ENCODE peak calls at places on chromosome 15, in four cellular contexts. One of them, this sample, is unnamed.

GRCh38 chr15:39997031-39997430 is 42.0 kb downstream of the SRP14 start:
- DNase-seq in A549: no peak
- DNase-seq in fibroblast of pulmonary artery: no peak
- DNase-seq in left lung: no peak
- DNase-seq in this sample: peak

GRCh38 chr15:86877171-86877631 is 797.5 kb downstream of the AGBL1 start:
- DNase-seq in A549: no peak
- DNase-seq in fibroblast of pulmonary artery: no peak
- DNase-seq in left lung: no peak
- DNase-seq in this sample: no peak

GRCh38 chr15:78879517-78880241 is 7.0 kb downstream of the MORF4L1 start:
- DNase-seq in A549: no peak
- DNase-seq in fibroblast of pulmonary artery: no peak
- DNase-seq in left lung: no peak
- DNase-seq in this sample: peak

GRCh38 chr15:30885814-30886213 is 17.9 kb upstream of the FAN1 start:
- DNase-seq in A549: no peak
- DNase-seq in fibroblast of pulmonary artery: peak
- DNase-seq in left lung: no peak
- DNase-seq in this sample: peak

GRCh38 chr15:68301300-68301699 is 23.8 kb downstream of the FEM1B start:
- DNase-seq in A549: no peak
- DNase-seq in fibroblast of pulmonary artery: no peak
- DNase-seq in left lung: no peak
- DNase-seq in this sample: no peak

GRCh38 chr15:48109856-48110531 is 10.8 kb upstream of the SLC24A5 start:
- DNase-seq in A549: no peak
- DNase-seq in fibroblast of pulmonary artery: no peak
- DNase-seq in left lung: no peak
- DNase-seq in this sample: no peak

GRCh38 chr15:35690698-35691116 is 144.7 kb upstream of the DPH6 start:
- DNase-seq in A549: no peak
- DNase-seq in fibroblast of pulmonary artery: peak
- DNase-seq in left lung: no peak
- DNase-seq in this sample: peak

GRCh38 chr15:80478075-80478474 is 73.9 kb downstream of the ARNT2 start:
- DNase-seq in A549: no peak
- DNase-seq in fibroblast of pulmonary artery: peak
- DNase-seq in left lung: no peak
- DNase-seq in this sample: peak

GRCh38 chr15:52220251-52220650 is 29.1 kb upstream of the GNB5 start:
- DNase-seq in A549: no peak
- DNase-seq in fibroblast of pulmonary artery: no peak
- DNase-seq in left lung: no peak
- DNase-seq in this sample: no peak

DNA sequence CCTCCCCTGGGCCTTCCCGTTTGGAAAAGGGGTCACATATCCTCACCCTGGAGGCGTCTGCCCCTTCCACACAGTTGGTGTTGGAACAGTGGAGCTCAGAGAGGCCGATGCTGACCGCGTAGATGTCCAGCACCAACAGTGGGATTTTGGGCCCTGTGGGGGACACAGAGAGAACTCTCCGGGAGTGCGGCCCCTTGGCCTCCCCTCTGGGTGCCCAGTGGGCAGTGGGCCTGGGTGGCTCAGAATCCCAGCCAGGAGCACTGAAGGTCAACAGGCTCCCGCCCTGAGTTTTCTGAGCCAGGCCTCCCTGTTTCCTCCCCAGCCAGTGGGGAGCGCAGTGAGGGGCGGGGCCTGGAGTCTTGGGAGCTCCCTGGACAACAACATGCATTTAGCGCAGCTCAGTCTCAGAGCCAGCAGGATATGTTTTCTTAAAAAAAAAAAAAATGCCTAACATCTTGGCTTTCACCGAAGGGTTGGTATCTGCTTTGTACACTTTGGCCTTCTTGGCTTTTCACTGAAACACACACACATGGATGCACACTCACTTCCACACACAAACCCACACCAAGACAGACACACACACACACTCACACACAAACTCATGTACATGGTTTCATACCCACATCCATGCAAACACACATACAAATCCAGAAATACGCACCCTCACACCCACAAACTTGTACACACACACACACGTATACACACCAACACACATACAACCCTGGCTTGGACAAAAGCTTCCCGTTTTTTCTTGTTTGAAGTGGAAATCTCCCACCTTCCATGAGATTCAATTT is 562 bp upstream of the ISLR start:
- DNase-seq in A549: no peak
- DNase-seq in fibroblast of pulmonary artery: peak
- DNase-seq in left lung: peak
- DNase-seq in this sample: peak
- H3K4me3 ChIP-seq in A549: no peak
- H3K4me3 ChIP-seq in fibroblast of pulmonary artery: no peak
- H3K4me3 ChIP-seq in left lung: no peak
- H3K4me3 ChIP-seq in this sample: peak

DNA sequence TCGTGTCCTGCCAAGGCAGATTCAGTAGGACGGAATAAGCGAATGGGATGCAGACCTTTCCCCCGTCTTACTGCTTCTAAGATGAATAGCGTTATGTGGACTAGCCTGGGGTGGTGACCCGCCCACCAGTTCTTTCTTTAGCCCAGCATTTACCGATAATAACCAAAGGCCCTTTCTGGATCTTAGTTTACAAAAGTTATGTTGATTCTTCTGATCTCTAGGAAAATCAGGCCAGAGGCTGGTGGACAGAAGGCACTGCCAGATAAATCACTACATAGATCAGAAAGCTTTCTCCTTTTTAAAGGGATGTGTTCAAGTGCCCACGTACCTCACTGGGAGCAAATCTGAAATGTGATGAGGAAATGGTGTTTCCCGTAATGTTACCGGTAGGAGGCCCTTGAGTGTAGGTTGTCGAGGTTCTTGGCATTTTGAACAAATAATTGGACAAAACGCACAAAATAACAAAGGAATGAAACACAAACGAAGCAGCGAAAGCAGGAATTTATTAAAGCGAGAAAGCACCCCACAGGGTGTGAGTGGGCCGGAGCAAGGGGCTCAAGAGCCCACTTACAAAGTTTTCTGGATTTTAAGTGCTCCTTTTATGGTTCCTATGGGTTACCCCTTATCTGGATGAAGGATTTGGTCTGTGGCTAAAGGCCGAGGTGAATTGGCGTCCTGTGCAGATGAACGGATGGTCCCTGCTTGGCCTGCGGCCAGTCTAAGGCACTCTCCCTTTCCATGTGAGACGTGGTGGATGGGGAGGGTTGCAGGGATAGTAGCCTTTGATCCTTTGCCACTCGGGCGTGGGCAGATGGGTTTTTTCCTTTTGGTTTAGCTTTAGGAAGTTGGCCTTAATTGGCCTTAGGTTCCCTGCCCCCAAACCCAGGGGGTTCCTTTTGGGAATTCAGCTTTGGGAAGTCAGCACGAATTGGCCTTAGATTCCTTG is 977 bp downstream of the SNX1 start:
- DNase-seq in A549: peak
- DNase-seq in fibroblast of pulmonary artery: peak
- DNase-seq in left lung: no peak
- DNase-seq in this sample: peak
- H3K4me3 ChIP-seq in A549: peak
- H3K4me3 ChIP-seq in fibroblast of pulmonary artery: peak
- H3K4me3 ChIP-seq in left lung: peak
- H3K4me3 ChIP-seq in this sample: peak

GRCh38 chr15:77775851-77776250 is 143.1 kb upstream of the LINGO1 start:
- DNase-seq in A549: no peak
- DNase-seq in fibroblast of pulmonary artery: no peak
- DNase-seq in left lung: no peak
- DNase-seq in this sample: no peak
- H3K4me3 ChIP-seq in A549: no peak
- H3K4me3 ChIP-seq in fibroblast of pulmonary artery: no peak
- H3K4me3 ChIP-seq in left lung: no peak
- H3K4me3 ChIP-seq in this sample: no peak

GRCh38 chr15:45588199-45588910 is 1.2 kb downstream of the BLOC1S6 start:
- DNase-seq in A549: no peak
- DNase-seq in fibroblast of pulmonary artery: peak
- DNase-seq in left lung: no peak
- DNase-seq in this sample: no peak

GRCh38 chr15:45587861-45588170 is 637 bp downstream of the BLOC1S6 start:
- DNase-seq in A549: no peak
- DNase-seq in fibroblast of pulmonary artery: no peak
- DNase-seq in left lung: no peak
- DNase-seq in this sample: no peak

GRCh38 chr15:45586990-45587860 is at the start of gene BLOC1S6:
- DNase-seq in A549: peak
- DNase-seq in fibroblast of pulmonary artery: peak
- DNase-seq in left lung: peak
- DNase-seq in this sample: peak

GRCh38 chr15:45585069-45585468 is 2.1 kb upstream of the BLOC1S6 start:
- DNase-seq in A549: no peak
- DNase-seq in fibroblast of pulmonary artery: no peak
- DNase-seq in left lung: no peak
- DNase-seq in this sample: no peak

GRCh38 chr15:45589296-45589695 is 2.1 kb downstream of the BLOC1S6 start:
- DNase-seq in A549: no peak
- DNase-seq in fibroblast of pulmonary artery: no peak
- DNase-seq in left lung: no peak
- DNase-seq in this sample: no peak
- H3K4me3 ChIP-seq in A549: no peak
- H3K4me3 ChIP-seq in fibroblast of pulmonary artery: peak
- H3K4me3 ChIP-seq in left lung: no peak
- H3K4me3 ChIP-seq in this sample: no peak

GRCh38 chr15:45628136-45628535 is 6.7 kb upstream of the SQOR start:
- DNase-seq in A549: no peak
- DNase-seq in fibroblast of pulmonary artery: no peak
- DNase-seq in left lung: no peak
- DNase-seq in this sample: no peak
- H3K4me3 ChIP-seq in A549: no peak
- H3K4me3 ChIP-seq in fibroblast of pulmonary artery: no peak
- H3K4me3 ChIP-seq in left lung: no peak
- H3K4me3 ChIP-seq in this sample: no peak

GRCh38 chr15:92665100-92665555 is 9.6 kb upstream of the FAM174B start:
- DNase-seq in A549: no peak
- DNase-seq in fibroblast of pulmonary artery: peak
- DNase-seq in left lung: no peak
- DNase-seq in this sample: peak
- H3K4me3 ChIP-seq in A549: no peak
- H3K4me3 ChIP-seq in fibroblast of pulmonary artery: no peak
- H3K4me3 ChIP-seq in left lung: no peak
- H3K4me3 ChIP-seq in this sample: no peak

GRCh38 chr15:101455291-101455916 is 34.1 kb downstream of the PCSK6 start:
- DNase-seq in A549: no peak
- DNase-seq in fibroblast of pulmonary artery: no peak
- DNase-seq in left lung: peak
- DNase-seq in this sample: peak
- H3K4me3 ChIP-seq in A549: no peak
- H3K4me3 ChIP-seq in fibroblast of pulmonary artery: no peak
- H3K4me3 ChIP-seq in left lung: no peak
- H3K4me3 ChIP-seq in this sample: no peak

GRCh38 chr15:58684036-58684700 is 65.3 kb downstream of the ADAM10 start:
- DNase-seq in A549: no peak
- DNase-seq in fibroblast of pulmonary artery: no peak
- DNase-seq in left lung: no peak
- DNase-seq in this sample: no peak
- H3K4me3 ChIP-seq in A549: no peak
- H3K4me3 ChIP-seq in fibroblast of pulmonary artery: no peak
- H3K4me3 ChIP-seq in left lung: no peak
- H3K4me3 ChIP-seq in this sample: no peak

GRCh38 chr15:84658080-84658787 is at the start of gene NMB:
- DNase-seq in A549: peak
- DNase-seq in fibroblast of pulmonary artery: peak
- DNase-seq in left lung: peak
- DNase-seq in this sample: peak
- H3K4me3 ChIP-seq in A549: peak
- H3K4me3 ChIP-seq in fibroblast of pulmonary artery: peak
- H3K4me3 ChIP-seq in left lung: peak
- H3K4me3 ChIP-seq in this sample: peak

This sample was measured in AG10803.